ENCODE peak calls at places on chromosomes 11 and 22, in eight cellular contexts. Y is cardiac fibroblast, F is NCI-H1092, O is coronary artery, P is astrocyte of the spinal cord, V is ecto neural progenitor cell, Z is pancreas, G is NCI-H2081. Q is an unnamed sample.

GRCh38 chr11:17535488-17535887 is 8.7 kb downstream of the USH1C start:
- DNase-seq in F (no peak), O (no peak), V (no peak), G (no peak), P (no peak), Z (no peak), Y (no peak), Q (no peak)

GRCh38 chr11:95850137-95850536 is 59.8 kb downstream of the CEP57 start:
- DNase-seq in O (no peak), V (no peak), Y (no peak), G (no peak), P (no peak), Z (no peak), F (no peak), Q (no peak)

GRCh38 chr11:10453261-10453660 is 1.8 kb upstream of the AMPD3 start:
- DNase-seq in G (no peak), O (no peak), P (no peak), F (no peak), Y (no peak), V (no peak), Z (no peak), Q (no peak)

GRCh38 chr11:64805481-64805880 is 2.5 kb upstream of the MAP4K2 start:
- DNase-seq in Y (no peak), O (no peak), V (no peak), G (no peak), Z (no peak), P (no peak), F (no peak), Q (peak; percentile 20)

GRCh38 chr11:15843309-15843857 is 513.0 kb downstream of the SOX6 start:
- DNase-seq in O (no peak), Y (peak; percentile 45), V (peak; percentile 55), P (peak; percentile 75), F (peak; percentile 70), G (peak; percentile 47), Z (no peak), Q (peak; percentile 31)

GRCh38 chr22:36288571-36289405 is 35.9 kb downstream of the APOL1 start:
- DNase-seq in P (no peak), G (no peak), V (no peak), Z (no peak), O (no peak), Y (no peak), F (no peak), Q (no peak)

GRCh38 chr11:60788401-60789110 is 3.4 kb downstream of the MS4A10 start:
- DNase-seq in V (no peak), F (peak; percentile 14), Y (peak; percentile 54), P (no peak), G (peak; percentile 85), O (no peak), Z (no peak), Q (no peak)

GRCh38 chr11:73956876-73957653 is 6.2 kb downstream of the DNAJB13 start:
- DNase-seq in G (no peak), Y (no peak), V (no peak), P (no peak), Z (no peak), F (no peak), O (no peak), Q (no peak)

GRCh38 chr11:106668147-106668546 is 350.1 kb downstream of the GUCY1A2 start:
- DNase-seq in O (no peak), Y (peak; percentile 36), G (no peak), V (no peak), P (peak; percentile 75), F (no peak), Z (no peak), Q (no peak)

GRCh38 chr11:58921778-58922390 is 17.4 kb upstream of the GLYATL1 start:
- DNase-seq in G (peak; percentile 8), Z (no peak), P (no peak), Y (no peak), V (no peak), O (no peak), F (peak; percentile 56), Q (no peak)

GRCh38 chr11:112564228-112564955 is 303.7 kb upstream of the PLET1 start:
- DNase-seq in V (no peak), F (no peak), Z (no peak), O (no peak), Y (peak; percentile 46), P (peak; percentile 88), G (no peak), Q (no peak)

GRCh38 chr22:49355206-49355920 is 472.3 kb downstream of the BRD1 start:
- DNase-seq in O (peak; percentile 65), Y (no peak), V (peak; percentile 34), F (no peak), P (no peak), Z (no peak), G (no peak), Q (no peak)

GRCh38 chr11:112834277-112834755 is 126.9 kb upstream of the NCAM1 start:
- DNase-seq in V (no peak), F (peak; percentile 92), Z (peak; percentile 35), G (peak; percentile 85), O (no peak), P (no peak), Y (no peak), Q (no peak)

GRCh38 chr22:41683052-41683451 is 5.6 kb downstream of the SNU13 start:
- DNase-seq in Y (no peak), O (no peak), G (no peak), P (no peak), Z (no peak), F (no peak), V (no peak), Q (no peak)

GRCh38 chr11:19767691-19768151 is 55.1 kb downstream of the NAV2 start:
- DNase-seq in Y (no peak), V (no peak), P (no peak), G (no peak), F (no peak), Z (no peak), O (no peak), Q (no peak)

GRCh38 chr22:33401291-33401690 is 343.1 kb upstream of the SYN3 start:
- DNase-seq in Y (no peak), Z (no peak), F (no peak), O (no peak), G (no peak), P (peak; percentile 30), V (no peak), Q (no peak)

GRCh38 chr11:122902951-122903350 is 20.4 kb downstream of the JHY start:
- DNase-seq in V (no peak), O (no peak), F (no peak), P (no peak), Z (no peak), G (no peak), Y (no peak), Q (no peak)

GRCh38 chr22:41382098-41382578 is 396 bp downstream of the TEF start:
- DNase-seq in P (no peak), Y (peak; percentile 59), G (peak; percentile 37), O (peak; percentile 89), Z (peak; percentile 80), F (peak; percentile 68), V (peak; percentile 93), Q (no peak)

GRCh38 chr22:41876275-41876674 is 38.6 kb downstream of the SHISA8 start:
- DNase-seq in V (no peak), Y (no peak), Z (no peak), O (no peak), P (no peak), G (no peak), F (no peak), Q (no peak)

GRCh38 chr11:109071712-109072524 is 350.1 kb upstream of the C11orf87 start:
- DNase-seq in V (no peak), G (no peak), F (no peak), P (peak; percentile 79), Z (no peak), Y (peak; percentile 95), O (no peak), Q (no peak)

GRCh38 chr11:104476454-104476853 is 312.5 kb upstream of the PDGFD start:
- DNase-seq in O (no peak), Z (no peak), V (no peak), P (no peak), Y (peak; percentile 19), G (no peak), F (no peak), Q (no peak)

GRCh38 chr22:27913162-27913741 is 5.8 kb downstream of the PITPNB start:
- DNase-seq in P (no peak), V (no peak), Z (no peak), O (no peak), Y (peak; percentile 62), F (no peak), G (no peak), Q (no peak)

GRCh38 chr22:49659924-49660315 is 167.8 kb downstream of the BRD1 start:
- DNase-seq in V (no peak), P (no peak), F (no peak), G (no peak), Z (no peak), Y (no peak), O (peak; percentile 70), Q (peak; percentile 24)

GRCh38 chr22:22103078-22103593 is 120.5 kb upstream of the TOP3B start:
- DNase-seq in Y (no peak), G (no peak), O (no peak), F (no peak), Z (no peak), V (no peak), P (no peak), Q (peak; percentile 66)

GRCh38 chr22:24153353-24153752 is 27.9 kb upstream of the SUSD2 start:
- DNase-seq in O (no peak), P (no peak), G (no peak), F (no peak), Z (no peak), V (no peak), Y (peak; percentile 37), Q (no peak)

Q was measured in H9.